ENCODE peak calls at places on chromosomes 16 and 17, in six cellular contexts. Z, N, W, J, B and Q are unnamed samples.

GRCh38 chr16:75320435-75320834 is 69.0 kb upstream of the BCAR1 start:
- DNase-seq in Z (no peak), N (no peak), W (no peak), J (no peak), B (no peak), Q (no peak)

GRCh38 chr16:27762441-27762840 is 212.5 kb downstream of the KATNIP start:
- DNase-seq in Z (no peak), N (no peak), W (no peak), J (peak; percentile 58), B (no peak), Q (peak; percentile 44)

GRCh38 chr16:50741225-50741807 is 570 bp upstream of the CYLD start:
- DNase-seq in Z (no peak), N (peak; percentile 35), W (peak; percentile 32), J (no peak), B (peak; percentile 50), Q (no peak)

GRCh38 chr16:21625026-21625425 is 25.6 kb downstream of the METTL9 start:
- DNase-seq in Z (no peak), N (no peak), W (no peak), J (no peak), B (no peak), Q (no peak)

GRCh38 chr16:87066695-87067556 is 250.3 kb downstream of the C16orf95 start:
- DNase-seq in Z (no peak), N (no peak), W (no peak), J (no peak), B (no peak), Q (no peak)

GRCh38 chr17:35094902-35095301 is 24.8 kb downstream of the RAD51D start:
- DNase-seq in Z (no peak), N (no peak), W (no peak), J (peak; percentile 93), B (peak; percentile 95), Q (peak; percentile 90)

GRCh38 chr16:15874745-15875314 is 13.6 kb downstream of the CEP20 start:
- DNase-seq in Z (no peak), N (peak; percentile 37), W (peak; percentile 36), J (peak; percentile 80), B (peak; percentile 67), Q (peak; percentile 84)

GRCh38 chr17:45355087-45355486 is 38.3 kb upstream of the MAP3K14 start:
- DNase-seq in Z (no peak), N (no peak), W (no peak), J (no peak), B (no peak), Q (no peak)

GRCh38 chr17:18008496-18009268 is 30.3 kb downstream of the ATPAF2 start:
- DNase-seq in Z (no peak), N (no peak), W (no peak), J (peak; percentile 72), B (peak; percentile 76), Q (no peak)

GRCh38 chr16:82033683-82034300 is 1.3 kb upstream of the HSD17B2 start:
- DNase-seq in Z (no peak), N (no peak), W (no peak), J (no peak), B (no peak), Q (no peak)

GRCh38 chr16:58021661-58022551 is 3.6 kb upstream of the MMP15 start:
- DNase-seq in Z (no peak), N (no peak), W (no peak), J (peak; percentile 82), B (peak; percentile 68), Q (peak; percentile 38)

GRCh38 chr16:66332599-66332998 is 33.9 kb upstream of the CDH5 start:
- DNase-seq in Z (no peak), N (no peak), W (no peak), J (no peak), B (no peak), Q (no peak)

GRCh38 chr17:74633261-74633783 is 9.8 kb upstream of the CD300E start:
- DNase-seq in Z (no peak), N (no peak), W (no peak), J (no peak), B (no peak), Q (no peak)
- TF ChIP-seq CTCF in Z (no peak), N (no peak), W (no peak), J (no peak), B (no peak), Q (no peak)

DNA sequence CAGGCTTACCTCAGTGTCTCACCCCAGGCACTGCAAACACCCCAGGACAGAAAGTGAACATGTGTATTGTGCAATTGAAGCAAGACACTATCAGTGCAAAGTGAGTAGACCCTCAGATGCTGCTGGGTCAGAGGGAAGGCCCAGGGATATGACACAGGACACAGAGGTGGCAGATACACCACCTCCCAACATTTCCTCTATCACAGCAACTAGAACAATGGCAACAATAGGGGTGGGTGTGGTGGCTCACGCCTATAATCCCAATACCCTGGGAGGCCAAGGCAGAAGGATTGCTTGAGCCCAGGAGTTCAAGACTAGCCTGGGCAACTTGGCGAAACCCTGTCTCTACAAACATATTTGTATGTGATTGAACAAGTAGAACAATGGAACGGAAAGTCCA is 22.5 kb downstream of the MILR1 start:
- DNase-seq in Z (no peak), N (no peak), W (no peak), J (no peak), B (no peak), Q (no peak)
- H3K4me3 ChIP-seq in Z (no peak overlapping the region), N (no peak overlapping the region), W (no peak overlapping the region), J (no peak overlapping the region), B (no peak overlapping the region), Q (no peak overlapping the region)

GRCh38 chr17:78316867-78317816 is 42.7 kb downstream of the SOCS3 start:
- DNase-seq in Z (no peak), N (no peak), W (no peak), J (peak; percentile 71), B (peak; percentile 43), Q (peak; percentile 48)

GRCh38 chr17:78316115-78316866 is 43.6 kb downstream of the SOCS3 start:
- DNase-seq in Z (no peak), N (no peak), W (no peak), J (no peak), B (no peak), Q (no peak)

GRCh38 chr17:78315355-78316114 is 44.3 kb downstream of the SOCS3 start:
- DNase-seq in Z (no peak), N (peak; percentile 86), W (peak; percentile 39), J (peak; percentile 92), B (peak; percentile 92), Q (peak; percentile 88)

GRCh38 chr17:78313735-78314648 is 45.9 kb downstream of the SOCS3 start:
- DNase-seq in Z (peak; percentile 59), N (peak; percentile 77), W (peak; percentile 62), J (peak; percentile 59), B (peak; percentile 79), Q (peak; percentile 71)

DNA sequence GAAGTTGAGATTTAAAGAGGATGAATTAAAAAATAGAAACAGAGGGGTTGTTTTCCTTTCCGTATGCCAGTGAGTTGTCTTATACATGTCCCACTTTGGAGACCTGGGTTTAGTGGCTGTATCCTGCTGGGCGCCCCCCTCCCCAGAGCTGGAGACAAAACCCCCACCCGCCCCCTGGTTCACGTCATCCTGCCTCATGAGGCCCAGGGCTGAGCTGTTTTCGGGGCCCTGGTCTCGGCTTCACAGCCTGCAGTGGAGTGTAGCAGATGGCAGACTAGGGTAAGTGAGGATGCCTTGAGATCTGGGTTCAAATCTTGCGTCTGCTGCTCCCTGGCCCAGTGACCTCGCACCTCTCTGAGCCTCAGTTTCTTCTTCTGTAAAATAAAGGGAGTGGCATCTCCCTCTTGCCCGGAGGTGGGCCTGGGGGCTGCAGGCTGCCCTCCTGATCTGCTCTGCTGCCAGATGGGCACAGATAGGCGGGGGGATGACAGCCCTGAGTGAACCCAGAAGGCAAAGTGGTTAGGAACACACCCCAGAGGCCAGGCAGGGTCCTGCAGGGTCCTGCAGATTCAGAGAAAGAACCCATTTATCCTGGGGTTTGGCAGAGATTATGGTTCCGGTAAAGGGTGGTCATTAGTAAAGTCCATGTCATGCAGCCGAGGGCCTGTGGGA is 45.1 kb downstream of the SOCS3 start:
- DNase-seq in Z (no peak), N (no peak), W (no peak), J (no peak), B (no peak), Q (no peak)
- TF ChIP-seq CTCF in Z (no peak), N (no peak), W (no peak), J (no peak), B (no peak), Q (peak; percentile 5)

DNA sequence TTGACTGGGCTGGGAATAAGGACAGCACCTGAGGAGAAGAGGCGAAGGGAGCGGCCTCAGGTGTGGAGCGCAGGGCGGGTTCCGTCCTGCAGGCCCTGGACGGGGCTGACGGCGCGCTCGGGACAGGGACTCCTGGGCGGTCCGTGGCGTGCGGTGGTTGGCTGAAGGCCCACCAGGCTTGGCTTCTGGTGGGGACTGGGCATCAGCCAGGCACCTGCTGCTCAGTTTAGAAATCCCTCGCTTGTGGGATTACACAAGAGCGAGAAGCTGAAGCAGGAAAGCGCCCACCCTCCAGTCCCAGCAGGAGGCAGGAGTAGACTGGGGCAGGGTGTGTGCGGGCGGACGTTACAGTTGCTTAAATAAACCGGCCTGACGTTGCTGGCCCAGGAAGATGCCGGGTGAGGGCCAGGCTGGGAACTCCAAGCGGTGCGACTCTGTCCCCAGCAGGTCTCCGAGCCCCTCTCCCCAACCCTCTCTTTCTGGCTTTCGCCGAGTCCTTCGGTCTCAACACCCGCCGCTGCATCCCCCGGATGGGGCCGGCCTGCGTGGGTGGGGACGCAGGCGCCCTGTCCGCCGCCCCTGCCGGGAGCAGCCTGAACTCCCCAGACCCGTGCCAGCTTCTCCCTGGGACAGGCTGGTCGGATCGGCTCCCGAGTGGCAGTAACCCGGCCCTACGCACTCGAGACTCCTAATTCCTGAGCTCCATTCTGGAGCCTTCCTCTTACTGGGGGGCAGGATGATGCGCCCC is 639 bp downstream of the MIF4GD start:
- DNase-seq in Z (peak; percentile 16), N (peak; percentile 60), W (peak; percentile 66), J (peak; percentile 76), B (peak; percentile 71), Q (peak; percentile 80)
- H3K4me3 ChIP-seq in Z (peak overlapping the region; percentile 96), N (peak overlapping the region; percentile 86), W (peak overlapping the region; percentile 91), J (peak overlapping the region; percentile 81), B (peak overlapping the region; percentile 83), Q (peak overlapping the region; percentile 85)

DNA sequence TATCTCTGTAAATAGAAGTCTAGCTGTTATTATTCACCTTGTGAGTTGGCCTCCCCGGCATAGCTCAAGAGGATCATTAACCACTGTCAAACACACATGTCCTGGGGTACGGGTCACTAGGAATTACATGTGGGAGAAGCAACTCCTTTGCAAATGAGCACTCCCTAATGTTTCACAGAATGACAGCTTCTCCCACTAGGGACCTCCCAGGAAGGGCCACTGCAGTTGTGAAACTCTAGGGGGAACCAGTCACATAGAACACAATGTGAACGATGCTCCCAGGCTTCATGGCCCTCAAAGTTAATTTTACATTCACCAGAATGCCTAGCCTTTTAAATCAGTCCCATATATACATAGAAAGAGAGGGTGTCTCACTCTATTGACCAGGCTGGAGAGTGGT is 12.4 kb upstream of the ZNF19 start:
- DNase-seq in Z (no peak), N (no peak), W (no peak), J (no peak), B (no peak), Q (no peak)
- TF ChIP-seq CTCF in Z (no peak), N (no peak), W (no peak), J (no peak), B (no peak), Q (no peak)

GRCh38 chr17:63039342-63039741 is 73.3 kb downstream of the TANC2 start:
- DNase-seq in Z (no peak), N (no peak), W (no peak), J (peak; percentile 28), B (no peak), Q (peak; percentile 8)
- H3K4me3 ChIP-seq in Z (no peak overlapping the region), N (no peak overlapping the region), W (peak overlapping the region; percentile 14), J (no peak overlapping the region), B (no peak overlapping the region), Q (no peak overlapping the region)

GRCh38 chr17:49585422-49586027 is 9.9 kb downstream of the NXPH3 start:
- DNase-seq in Z (no peak), N (no peak), W (no peak), J (no peak), B (no peak), Q (no peak)
- TF ChIP-seq CTCF in Z (no peak), N (no peak), W (no peak), J (peak; percentile 13), B (peak; percentile 29), Q (peak; percentile 33)